ENCODE peak calls at places on chromosomes 11 and 22, in seven cellular contexts. V is transverse colon; Q is stimulated activated CD4-positive, alpha-beta T cell treated with anti-CD3 and anti-CD28 coated beads, Interleukin-12 subunit alpha, Interleukin-12 subunit beta, amount 100 ng/mL, for 48 hours; M is 8988T; H is GM23338; W is HL-60; P is iris pigment epithelial cell. L is an unnamed sample.
A peak's percentile ranks its signal among the peaks of the same experiment; 100 is the strongest.

GRCh38 chr11:130313383-130314183 is 1.1 kb downstream of the ZBTB44 start:
- DNase-seq in V (no peak), Q (no peak), M (no peak), H (peak; percentile 62), W (no peak), P (peak; percentile 5), L (peak; percentile 57)

GRCh38 chr22:38766076-38766777 is 10.4 kb upstream of the SUN2 start:
- DNase-seq in V (peak; percentile 78), Q (peak; percentile 38), M (peak; percentile 81), H (peak; percentile 93), W (no peak), P (peak; percentile 56), L (peak; percentile 89)

GRCh38 chr22:20606784-20607128 is 99.3 kb downstream of the MED15 start:
- DNase-seq in V (no peak), Q (no peak), M (no peak), H (no peak), W (no peak), P (no peak), L (no peak)

GRCh38 chr11:73396251-73396930 is 20.2 kb downstream of the RELT start:
- DNase-seq in V (no peak), Q (no peak), M (peak; percentile 28), H (no peak), W (no peak), P (no peak), L (no peak)

GRCh38 chr22:19868773-19869471 is 14.2 kb upstream of the GNB1L start:
- DNase-seq in V (peak; percentile 66), Q (no peak), M (no peak), H (no peak), W (no peak), P (no peak), L (no peak)

GRCh38 chr11:48066881-48067800 is 86.8 kb downstream of the PTPRJ start:
- DNase-seq in V (no peak), Q (no peak), M (no peak), H (no peak), W (peak; percentile 42), P (no peak), L (peak; percentile 43)

GRCh38 chr11:57711414-57712255 is at the start of gene MED19:
- DNase-seq in V (peak; percentile 88), Q (peak; percentile 63), M (peak; percentile 51), H (peak; percentile 99), W (peak; percentile 63), P (peak; percentile 80), L (peak; percentile 99)

GRCh38 chr11:2730323-2731284 is 30.8 kb upstream of the KCNQ1OT1 start:
- DNase-seq in V (no peak), Q (no peak), M (no peak), H (no peak), W (no peak), P (no peak), L (no peak)

GRCh38 chr11:87265915-87266314 is 228.2 kb downstream of the TMEM135 start:
- DNase-seq in V (no peak), Q (no peak), M (no peak), H (no peak), W (no peak), P (peak; percentile 14), L (no peak)

GRCh38 chr11:2402890-2403645 is 2.5 kb downstream of the TSSC4 start:
- DNase-seq in V (no peak), Q (no peak), M (no peak), H (no peak), W (no peak), P (no peak), L (no peak)